ENCODE peak calls at places on chromosome 16, in six cellular contexts. A is transverse colon, V is A549, L is suprapubic skin, W is H1, Y is tibial nerve. B is an unnamed sample.

GRCh38 chr16:75996491-75996890 is 270.2 kb upstream of the CPHXL start:
- DNase-seq in A (no peak), V (no peak), L (no peak), W (no peak), Y (no peak), B (no peak)

GRCh38 chr16:58377932-58378331 is 14.3 kb upstream of the GINS3 start:
- DNase-seq in A (no peak), V (no peak), L (no peak), W (no peak), Y (no peak), B (no peak)

GRCh38 chr16:88285514-88285822 is 97.3 kb upstream of the ZNF469 start:
- DNase-seq in A (no peak), V (no peak), L (no peak), W (no peak), Y (no peak), B (no peak)

GRCh38 chr16:17367034-17367433 is 103.7 kb downstream of the XYLT1 start:
- DNase-seq in A (no peak), V (no peak), L (no peak), W (no peak), Y (no peak), B (no peak)

GRCh38 chr16:70337814-70338213 is 8.9 kb upstream of the DDX19A start:
- DNase-seq in A (no peak), V (no peak), L (no peak), W (no peak), Y (no peak), B (no peak)

GRCh38 chr16:65414284-65414984 is 292.6 kb upstream of the CDH11 start:
- DNase-seq in A (no peak), V (no peak), L (no peak), W (no peak), Y (no peak), B (no peak)

GRCh38 chr16:11603331-11603750 is 16.6 kb upstream of the LITAF start:
- DNase-seq in A (no peak), V (no peak), L (no peak), W (no peak), Y (no peak), B (peak)

GRCh38 chr16:8561496-8561895 is 28.8 kb downstream of the TMEM114 start:
- DNase-seq in A (no peak), V (no peak), L (no peak), W (no peak), Y (no peak), B (no peak)

GRCh38 chr16:84502075-84502474 is 2.4 kb downstream of the MEAK7 start:
- DNase-seq in A (no peak), V (no peak), L (peak), W (no peak), Y (no peak), B (peak)

GRCh38 chr16:80122155-80122554 is 418.6 kb upstream of the DYNLRB2 start:
- DNase-seq in A (peak), V (no peak), L (peak), W (no peak), Y (peak), B (peak)

GRCh38 chr16:3158014-3158497 is 23.2 kb downstream of the ZNF213 start:
- DNase-seq in A (no peak), V (no peak), L (peak), W (no peak), Y (no peak), B (no peak)

GRCh38 chr16:77043076-77043475 is 147.9 kb upstream of the MON1B start:
- DNase-seq in A (no peak), V (peak), L (no peak), W (no peak), Y (no peak), B (no peak)

GRCh38 chr16:72092832-72093447 is 480 bp downstream of the TXNL4B start:
- DNase-seq in A (no peak), V (peak), L (no peak), W (no peak), Y (no peak), B (no peak)

GRCh38 chr16:78639775-78640174 is 540.3 kb downstream of the WWOX start:
- DNase-seq in A (no peak), V (no peak), L (no peak), W (no peak), Y (no peak), B (no peak)

GRCh38 chr16:51149721-51150158 is 1.3 kb downstream of the SALL1 start:
- DNase-seq in A (no peak), V (no peak), L (no peak), W (peak), Y (no peak), B (no peak)

GRCh38 chr16:51150159-51150893 is 744 bp downstream of the SALL1 start:
- DNase-seq in A (no peak), V (no peak), L (no peak), W (peak), Y (no peak), B (peak)

GRCh38 chr16:51148674-51149228 is 2.3 kb downstream of the SALL1 start:
- DNase-seq in A (no peak), V (no peak), L (no peak), W (no peak), Y (no peak), B (no peak)

GRCh38 chr16:51147776-51148673 is 3.0 kb downstream of the SALL1 start:
- DNase-seq in A (no peak), V (no peak), L (no peak), W (peak), Y (no peak), B (no peak)

DNA sequence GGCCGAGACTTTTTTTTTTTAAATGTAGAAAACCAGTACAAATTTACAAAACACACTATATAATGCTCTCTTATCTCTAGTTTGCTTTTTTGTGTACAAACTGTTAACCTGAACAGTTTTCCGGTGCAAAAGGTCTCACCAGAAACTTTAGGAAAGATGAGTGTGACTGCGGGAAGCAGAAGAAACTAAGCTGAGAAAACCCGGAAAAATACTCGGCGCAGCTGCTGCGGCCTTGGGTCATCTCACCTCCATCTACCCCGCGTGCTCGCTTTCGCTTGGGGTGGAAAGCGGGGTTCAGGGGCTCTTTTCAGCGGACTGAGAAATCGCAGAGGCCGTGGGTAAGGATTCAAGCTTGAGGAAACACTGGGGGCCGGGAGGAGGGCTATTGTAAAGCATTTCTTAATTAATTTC is 1.8 kb downstream of the SALL1 start:
- DNase-seq in A (no peak), V (no peak), L (no peak), W (no peak), Y (no peak), B (no peak)
- H3K27ac ChIP-seq in A (peak), V (no peak), L (no peak), W (no peak), Y (no peak), B (no peak)

GRCh38 chr16:20871935-20872815 is 28.0 kb downstream of the DCUN1D3 start:
- DNase-seq in A (no peak), V (no peak), L (no peak), W (no peak), Y (no peak), B (no peak)
- TF ChIP-seq EP300 in A (no peak), V (no peak), L (no peak), W (no peak), Y (no peak), B (no peak)

DNA sequence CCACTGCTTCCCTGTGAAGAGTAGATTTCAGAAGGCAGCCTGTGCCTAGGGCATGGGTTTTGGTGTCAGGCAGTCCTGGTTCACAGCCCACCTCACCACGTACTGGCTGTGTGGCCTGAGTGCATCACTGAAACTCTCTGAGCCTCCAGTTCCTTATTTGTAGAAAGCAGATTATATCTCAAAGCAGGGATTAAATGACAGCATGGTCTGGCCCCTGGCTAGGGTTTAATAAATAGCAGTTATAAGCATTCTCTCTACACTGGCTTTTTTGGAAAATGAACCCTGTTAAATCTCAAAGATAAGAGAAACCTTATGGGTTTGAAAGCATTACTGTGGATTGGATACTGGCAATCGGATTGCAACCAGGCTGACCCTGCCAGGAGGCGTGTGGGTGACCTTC is 2.9 kb upstream of the MT1M start:
- DNase-seq in A (no peak), V (no peak), L (no peak), W (no peak), Y (no peak), B (no peak)
- H3K27ac ChIP-seq in A (no peak), V (no peak), L (no peak), W (no peak), Y (no peak), B (no peak)

GRCh38 chr16:48011888-48012658 is 143.7 kb downstream of the ABCC12 start:
- DNase-seq in A (no peak), V (no peak), L (no peak), W (no peak), Y (no peak), B (no peak)

GRCh38 chr16:48011466-48011865 is 144.3 kb downstream of the ABCC12 start:
- DNase-seq in A (no peak), V (no peak), L (no peak), W (no peak), Y (no peak), B (no peak)

GRCh38 chr16:48013476-48013875 is 142.3 kb downstream of the ABCC12 start:
- DNase-seq in A (no peak), V (no peak), L (no peak), W (no peak), Y (no peak), B (no peak)

DNA sequence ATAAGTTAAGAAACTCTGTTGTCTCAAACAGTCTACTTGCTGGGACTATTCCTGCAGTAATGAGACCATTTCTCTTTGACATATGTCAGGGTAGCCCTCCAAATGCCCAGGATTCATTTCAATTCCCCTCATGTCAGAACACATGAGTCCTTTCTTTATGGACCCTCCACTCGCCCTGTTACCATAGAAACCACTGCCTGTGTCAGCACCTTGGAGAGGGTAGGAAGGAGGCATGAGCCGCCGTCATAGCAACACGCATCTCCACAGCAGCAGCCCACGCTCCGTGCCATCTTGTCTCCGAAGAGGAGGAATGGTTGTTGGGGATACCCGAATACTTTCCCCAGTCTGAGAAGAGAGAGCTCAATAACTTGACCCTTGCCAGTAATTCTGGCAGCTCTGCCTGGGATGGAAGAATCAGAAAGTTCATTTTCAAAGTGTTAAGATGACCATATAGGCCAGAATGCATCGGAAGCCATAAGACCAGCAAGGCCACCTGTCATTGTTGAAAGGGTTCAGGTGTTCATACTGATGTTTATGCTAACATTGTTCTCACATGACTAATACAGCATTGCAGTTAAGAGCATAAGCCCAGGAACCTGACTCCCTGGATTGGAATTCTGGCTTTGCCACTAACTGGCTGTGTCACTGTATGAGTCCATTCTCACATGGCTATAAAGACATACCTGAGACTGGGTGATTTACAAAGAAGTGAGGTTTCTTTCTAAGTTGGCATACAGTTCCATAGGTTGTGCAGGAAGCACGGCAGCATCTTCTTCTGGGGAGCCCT is 141.3 kb downstream of the ABCC12 start:
- DNase-seq in A (no peak), V (peak), L (no peak), W (no peak), Y (no peak), B (no peak)
- TF ChIP-seq EP300 in A (no peak), V (no peak), L (no peak), W (no peak), Y (no peak), B (no peak)

GRCh38 chr16:4495766-4496165 is 19.6 kb downstream of the HMOX2 start:
- DNase-seq in A (no peak), V (no peak), L (no peak), W (no peak), Y (no peak), B (no peak)
- H3K27ac ChIP-seq in A (no peak), V (no peak), L (no peak), W (no peak), Y (no peak), B (no peak)

DNA sequence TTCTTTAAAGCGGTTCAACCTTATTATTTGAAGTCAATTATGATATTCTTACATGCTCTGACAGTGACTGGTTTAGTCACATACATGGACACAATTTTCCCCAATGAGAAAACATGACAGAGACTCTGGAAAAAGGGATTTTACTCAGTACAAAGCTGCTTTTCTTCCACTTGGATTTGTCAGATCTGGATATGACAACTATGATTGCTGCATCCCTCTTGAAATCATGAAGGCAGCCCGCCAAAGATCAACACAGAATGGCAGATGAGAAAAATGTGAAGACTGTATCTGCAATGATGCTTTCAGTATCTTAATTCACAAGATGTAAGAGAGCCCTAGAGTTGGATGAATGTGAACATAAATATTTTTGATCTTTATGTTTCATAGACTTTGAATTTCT is 439.6 kb downstream of the CDH8 start:
- DNase-seq in A (no peak), V (no peak), L (no peak), W (no peak), Y (no peak), B (no peak)
- TF ChIP-seq EP300 in A (no peak), V (no peak), L (no peak), W (no peak), Y (no peak), B (no peak)

GRCh38 chr16:89736554-89736953 is 15.2 kb downstream of the ZNF276 start:
- DNase-seq in A (no peak), V (no peak), L (no peak), W (no peak), Y (no peak), B (no peak)

GRCh38 chr16:89737341-89738071 is 16.2 kb downstream of the ZNF276 start:
- DNase-seq in A (no peak), V (no peak), L (no peak), W (no peak), Y (no peak), B (no peak)

GRCh38 chr16:89739383-89739782 is 18.0 kb downstream of the ZNF276 start:
- DNase-seq in A (no peak), V (no peak), L (no peak), W (no peak), Y (no peak), B (no peak)

GRCh38 chr16:89738538-89739317 is 17.4 kb downstream of the ZNF276 start:
- DNase-seq in A (no peak), V (no peak), L (no peak), W (no peak), Y (no peak), B (no peak)

GRCh38 chr16:89738072-89738377 is 16.7 kb downstream of the ZNF276 start:
- DNase-seq in A (no peak), V (no peak), L (no peak), W (no peak), Y (no peak), B (no peak)
- H3K27ac ChIP-seq in A (no peak), V (no peak), L (no peak), W (no peak), Y (no peak), B (no peak)

GRCh38 chr16:86137359-86137758 is 238.4 kb downstream of the IRF8 start:
- DNase-seq in A (no peak), V (no peak), L (no peak), W (no peak), Y (no peak), B (no peak)
- TF ChIP-seq EP300 in A (no peak), V (no peak), L (no peak), W (no peak), Y (no peak), B (no peak)

B was measured in ovary.